ENCODE peak calls at places on chromosomes 12 and 14, in six cellular contexts. Y is CD8-positive, alpha-beta T cell; P is DND-41; S is cardiac fibroblast; F is GM12864; C is psoas muscle. O is an unnamed sample.
A peak's percentile ranks its signal among the peaks of the same experiment; 100 is the strongest.

GRCh38 chr12:49693931-49694439 is 13.2 kb downstream of the FMNL3 start:
- DNase-seq in F (no peak), C (no peak), Y (no peak), P (no peak), S (no peak), O (peak; percentile 49)

GRCh38 chr12:92927055-92927435 is 2.0 kb downstream of the EEA1 start:
- DNase-seq in S (peak; percentile 65), F (no peak), P (peak; percentile 23), C (peak; percentile 21), Y (peak; percentile 26), O (peak; percentile 69)

GRCh38 chr12:12735301-12735700 is 18.1 kb downstream of the CDKN1B start:
- DNase-seq in S (peak; percentile 61), F (no peak), P (no peak), C (no peak), Y (no peak), O (peak; percentile 72)

GRCh38 chr14:73239463-73240241 is 2.3 kb downstream of the PAPLN start:
- DNase-seq in P (no peak), F (no peak), Y (no peak), C (peak; percentile 44), S (peak; percentile 75), O (peak; percentile 47)

GRCh38 chr12:69657376-69658137 is 41.5 kb downstream of the BEST3 start:
- DNase-seq in P (no peak), Y (no peak), F (no peak), C (peak; percentile 63), S (peak; percentile 26), O (peak; percentile 6)

GRCh38 chr12:104494137-104494815 is 37.5 kb downstream of the CHST11 start:
- DNase-seq in Y (peak; percentile 50), F (no peak), S (no peak), P (peak; percentile 36), C (no peak), O (peak; percentile 20)

GRCh38 chr14:22622220-22622619 is 21.9 kb downstream of the OR6J1 start:
- DNase-seq in P (no peak), C (no peak), S (peak; percentile 11), F (no peak), Y (no peak), O (peak; percentile 43)

GRCh38 chr12:120262852-120263724 is 2.4 kb downstream of the PXN start:
- DNase-seq in F (no peak), S (peak; percentile 53), P (no peak), C (peak; percentile 42), Y (no peak), O (peak; percentile 43)

GRCh38 chr14:93086441-93087055 is 29.2 kb downstream of the ITPK1 start:
- DNase-seq in F (peak; percentile 24), P (no peak), C (no peak), Y (no peak), S (no peak), O (no peak)

GRCh38 chr14:34301107-34301734 is 160.8 kb downstream of the SPTSSA start:
- DNase-seq in Y (no peak), C (no peak), P (peak; percentile 49), F (no peak), S (peak; percentile 28), O (peak; percentile 25)

GRCh38 chr14:91108941-91109611 is 4.8 kb upstream of the DGLUCY start:
- DNase-seq in C (no peak), Y (peak; percentile 31), S (peak; percentile 54), P (no peak), F (no peak), O (no peak)

GRCh38 chr12:1822699-1823098 is 2.3 kb downstream of the LRTM2 start:
- DNase-seq in S (no peak), Y (no peak), C (no peak), P (no peak), F (no peak), O (no peak)

GRCh38 chr12:68074294-68075027 is 85.1 kb downstream of the IFNG start:
- DNase-seq in P (no peak), S (no peak), F (no peak), Y (no peak), C (no peak), O (no peak)

GRCh38 chr12:31813305-31813704 is 84.5 kb upstream of the AMN1 start:
- DNase-seq in C (no peak), Y (no peak), P (no peak), F (no peak), S (peak; percentile 22), O (no peak)

GRCh38 chr14:55881577-55882241 is 236.5 kb upstream of the PELI2 start:
- DNase-seq in Y (no peak), F (no peak), P (no peak), C (no peak), S (no peak), O (peak; percentile 36)

GRCh38 chr14:56098021-56098420 is 20.2 kb upstream of the PELI2 start:
- DNase-seq in P (no peak), F (no peak), Y (no peak), S (no peak), C (no peak), O (no peak)

DNA sequence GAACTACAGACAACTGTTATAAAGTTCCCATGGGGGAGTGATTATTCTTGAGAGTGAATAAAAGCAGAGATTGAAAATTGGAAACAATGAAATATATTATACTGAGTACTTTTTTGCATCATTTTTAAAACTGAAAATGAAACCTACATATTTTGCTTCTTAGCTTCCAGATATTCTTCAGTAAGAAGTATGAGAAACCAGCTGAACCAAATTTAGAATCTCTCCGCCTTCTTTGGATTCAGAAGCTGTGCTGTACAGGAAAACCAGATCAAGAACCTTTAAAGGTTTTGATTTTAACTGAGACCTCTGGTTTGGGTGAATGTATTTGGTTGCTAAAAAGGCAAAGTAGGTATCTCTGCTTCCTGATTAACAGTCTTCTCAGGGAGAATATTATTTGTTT is 109.4 kb downstream of the AKAP6 start:
- DNase-seq in S (no peak), Y (no peak), F (no peak), P (no peak), C (no peak), O (no peak)
- H3K4me3 ChIP-seq in S (no peak overlapping the region), Y (no peak overlapping the region), F (no peak overlapping the region), P (no peak overlapping the region), C (no peak overlapping the region), O (no peak overlapping the region)

GRCh38 chr12:18887368-18887767 is 149.4 kb downstream of the CAPZA3 start:
- DNase-seq in P (no peak), Y (no peak), F (no peak), C (no peak), S (no peak), O (no peak)

GRCh38 chr12:18888062-18888461 is 150.1 kb downstream of the CAPZA3 start:
- DNase-seq in S (no peak), P (no peak), Y (no peak), F (no peak), C (no peak), O (no peak)

GRCh38 chr12:18886962-18887361 is 149.0 kb downstream of the CAPZA3 start:
- DNase-seq in Y (no peak), P (no peak), S (no peak), F (no peak), C (no peak), O (peak; percentile 7)

GRCh38 chr12:18882690-18883089 is 144.8 kb downstream of the CAPZA3 start:
- DNase-seq in P (no peak), Y (no peak), C (no peak), F (no peak), S (no peak), O (no peak)
- TF ChIP-seq CTCF in P (no peak), Y (no peak), C (no peak), F (no peak), S (no peak), O (no peak)

GRCh38 chr14:60485600-60486251 is at the start of gene C14orf39:
- DNase-seq in S (peak; percentile 7), Y (no peak), F (no peak), C (peak; percentile 55), P (no peak), O (no peak)
- H3K4me3 ChIP-seq in S (no peak within 1 kb of the TSS), Y (peak within 1 kb of the TSS; percentile 17), F (no peak within 1 kb of the TSS), C (peak within 1 kb of the TSS; percentile 67), P (no peak within 1 kb of the TSS), O (peak within 1 kb of the TSS; percentile 21)

DNA sequence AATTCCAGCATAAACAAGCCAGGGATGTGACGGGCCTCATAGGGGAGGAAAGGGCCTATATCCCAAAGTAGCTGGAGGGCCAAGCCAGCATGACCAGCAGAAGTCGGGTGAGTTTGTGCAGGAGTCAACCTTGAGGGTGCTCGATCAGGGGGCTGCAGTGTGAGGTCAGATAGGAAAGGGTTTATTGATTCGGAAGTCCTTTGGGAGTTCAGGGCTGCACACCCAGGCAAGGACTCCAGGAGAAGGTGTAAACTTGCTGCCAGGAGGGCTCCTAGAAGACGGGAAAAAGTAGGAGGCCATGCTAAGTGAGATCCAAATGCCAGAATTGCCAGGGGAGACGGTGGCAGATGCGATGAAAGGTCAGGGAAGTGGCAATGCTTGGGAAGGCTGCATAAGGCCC is 3.4 kb upstream of the OAS2 start:
- DNase-seq in S (no peak), P (no peak), C (no peak), F (no peak), Y (no peak), O (no peak)
- TF ChIP-seq CTCF in S (no peak), P (no peak), C (no peak), F (no peak), Y (no peak), O (no peak)

DNA sequence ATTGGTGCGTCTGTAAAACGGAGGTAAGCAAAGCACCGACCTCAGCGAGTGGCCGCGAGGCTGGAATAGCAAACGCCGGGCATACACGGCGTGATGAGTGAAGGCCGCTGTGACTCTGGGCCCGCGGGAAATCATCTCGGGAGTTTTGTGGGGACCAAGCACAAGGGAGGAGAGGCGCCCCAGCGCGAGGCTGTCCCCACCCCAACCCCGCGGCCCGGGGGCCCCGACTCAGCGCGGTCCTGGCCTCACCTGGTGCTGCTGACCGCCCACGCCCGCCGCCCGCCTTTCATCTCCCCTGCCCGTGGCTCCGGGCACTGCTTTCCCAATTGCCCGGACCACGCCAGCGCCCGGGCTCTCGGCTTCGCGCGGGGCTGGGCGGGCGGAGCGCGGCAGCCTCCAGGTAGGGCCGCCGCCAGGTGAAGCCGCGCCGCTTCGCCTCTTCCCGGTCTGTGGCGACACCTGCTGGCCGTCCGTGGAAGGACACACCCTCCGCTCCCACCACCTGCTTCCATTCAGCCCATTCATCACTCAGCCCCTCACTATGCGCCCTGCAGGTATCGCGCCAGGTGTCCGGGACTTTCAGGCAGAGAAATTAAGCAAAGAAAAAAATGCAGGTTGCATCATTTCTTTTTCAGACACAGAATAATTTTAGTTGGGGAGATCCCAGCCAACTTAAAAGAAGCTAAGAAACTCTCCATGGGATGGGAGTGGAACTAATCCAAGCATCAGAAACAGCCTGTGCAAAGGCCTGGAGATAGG is 360.4 kb downstream of the MED13L start:
- DNase-seq in Y (peak; percentile 75), S (peak; percentile 27), C (peak; percentile 54), F (no peak), P (peak; percentile 48), O (no peak)
- H3K4me3 ChIP-seq in Y (no peak overlapping the region), S (no peak overlapping the region), C (peak overlapping the region; percentile 44), F (no peak overlapping the region), P (no peak overlapping the region), O (no peak overlapping the region)

GRCh38 chr12:2877047-2877958 is at the start of the genes FOXM1 and RHNO1:
- DNase-seq in C (peak; percentile 90), Y (peak; percentile 90), P (peak; percentile 90), F (peak; percentile 53), S (peak; percentile 92), O (peak; percentile 86)
- TF ChIP-seq CTCF in C (peak; percentile 31), Y (no peak), P (no peak), F (no peak), S (no peak), O (peak; percentile 4)

O was measured in AG10803.